ENCODE peak calls at places on chromosomes 3 and 15, in five cellular contexts. M is spleen; A is upper lobe of right lung; R is stimulated activated CD4-positive, alpha-beta T cell treated with anti-CD3 and anti-CD28 coated beads, Interleukin-4, amount 100 ng/mL, for 48 hours; S is T-cell. E is an unnamed sample.
A peak's percentile ranks its signal among the peaks of the same experiment; 100 is the strongest.

GRCh38 chr15:92906563-92907081 is 6.5 kb downstream of the CHD2 start:
- DNase-seq in S (no peak), M (no peak), R (no peak), A (no peak), E (no peak)

GRCh38 chr3:129327510-129327909 is 48.8 kb downstream of the HMCES start:
- DNase-seq in S (no peak), A (no peak), R (no peak), M (no peak), E (no peak)

GRCh38 chr3:66816110-66816761 is 181.9 kb upstream of the KBTBD8 start:
- DNase-seq in A (no peak), R (no peak), M (no peak), S (no peak), E (no peak)

GRCh38 chr3:170463011-170463410 is 44.3 kb downstream of the CLDN11 start:
- DNase-seq in S (no peak), M (no peak), A (no peak), R (no peak), E (no peak)

GRCh38 chr15:69298697-69299441 is at the start of gene PAQR5:
- DNase-seq in R (peak; percentile 8), M (no peak), A (peak; percentile 89), S (no peak), E (no peak)

GRCh38 chr3:142963266-142964149 is at the start of gene PAQR9:
- DNase-seq in M (peak; percentile 71), A (peak; percentile 60), S (no peak), R (no peak), E (no peak)

GRCh38 chr15:79676621-79677020 is 220.2 kb downstream of the MTHFS start:
- DNase-seq in M (no peak), S (no peak), A (no peak), R (no peak), E (no peak)

GRCh38 chr3:187669675-187670504 is at the start of gene SST:
- DNase-seq in S (no peak), A (peak; percentile 68), R (peak; percentile 12), M (no peak), E (no peak)

GRCh38 chr15:99054025-99054387 is 46.4 kb upstream of the PGPEP1L start:
- DNase-seq in A (no peak), R (no peak), M (no peak), S (no peak), E (no peak)

GRCh38 chr3:173993299-173993698 is 595.8 kb downstream of the NLGN1 start:
- DNase-seq in R (no peak), S (no peak), A (no peak), M (no peak), E (no peak)

GRCh38 chr15:67504796-67505195 is 16.1 kb upstream of the C15orf61 start:
- DNase-seq in S (no peak), M (no peak), R (no peak), A (no peak), E (no peak)

GRCh38 chr3:127671523-127672428 is 976 bp upstream of the ABTB1 start:
- DNase-seq in S (peak; percentile 66), M (peak; percentile 93), A (peak; percentile 72), R (no peak), E (peak; percentile 18)

E was measured in HL-60.